ENCODE peak calls at places on chromosomes 3 and 15, in seven cellular contexts. X, U, J, A, E, I and G are unnamed samples.

GRCh38 chr3:126859415-126860246 is 123.3 kb upstream of the PLXNA1 start:
- DNase-seq in I (no peak), E (no peak), A (no peak), X (no peak), U (no peak), J (no peak), G (no peak)

GRCh38 chr3:195556390-195556789 is 13.3 kb upstream of the PPP1R2 start:
- DNase-seq in I (peak; percentile 22), J (no peak), E (peak; percentile 32), U (no peak), X (peak; percentile 77), A (no peak), G (peak; percentile 12)

GRCh38 chr15:41507820-41508290 is 5.8 kb downstream of the LTK start:
- DNase-seq in U (no peak), E (no peak), J (peak; percentile 54), X (no peak), I (no peak), A (peak; percentile 64), G (no peak)

GRCh38 chr3:114380233-114380645 is 86.4 kb downstream of the TIGIT start:
- DNase-seq in U (no peak), I (peak; percentile 77), X (no peak), A (peak; percentile 20), J (peak; percentile 83), E (no peak), G (peak; percentile 26)

GRCh38 chr3:68089572-68089991 is 435.2 kb upstream of the SUCLG2 start:
- DNase-seq in X (no peak), J (no peak), U (no peak), E (no peak), A (no peak), I (no peak), G (no peak)

GRCh38 chr3:22089284-22089683 is 338.3 kb upstream of the ZNF385D start:
- DNase-seq in E (peak; percentile 7), U (peak; percentile 5), J (no peak), A (no peak), X (peak; percentile 79), I (peak; percentile 50), G (no peak)

GRCh38 chr3:193714523-193715137 is 121.6 kb downstream of the OPA1 start:
- DNase-seq in E (no peak), A (no peak), X (peak; percentile 30), U (no peak), I (no peak), J (no peak), G (no peak)

GRCh38 chr3:45125550-45126026 is 20.6 kb downstream of the CDCP1 start:
- DNase-seq in U (no peak), A (no peak), I (no peak), X (no peak), E (no peak), J (no peak), G (no peak)

GRCh38 chr3:159732172-159733111 is 256.2 kb upstream of the IL12A start:
- DNase-seq in I (peak; percentile 64), X (peak; percentile 80), A (no peak), E (peak; percentile 19), J (no peak), U (no peak), G (no peak)

GRCh38 chr3:120160050-120160449 is 65.8 kb upstream of the GSK3B start:
- DNase-seq in A (no peak), X (peak; percentile 30), J (peak; percentile 56), I (peak; percentile 98), U (no peak), E (no peak), G (no peak)

GRCh38 chr3:126373682-126374601 is 16.7 kb upstream of the KLF15 start:
- DNase-seq in X (no peak), A (no peak), U (no peak), J (no peak), I (peak; percentile 13), E (no peak), G (no peak)

GRCh38 chr15:66019826-66020398 is 150.6 kb downstream of the RAB11A start:
- DNase-seq in U (no peak), I (no peak), E (no peak), X (no peak), J (no peak), A (no peak), G (no peak)

GRCh38 chr15:65066635-65067333 is 1.0 kb downstream of the RASL12 start:
- DNase-seq in A (no peak), E (no peak), X (peak; percentile 35), I (no peak), U (no peak), J (peak; percentile 57), G (no peak)

GRCh38 chr3:139357899-139358298 is 14.1 kb downstream of the MRPS22 start:
- DNase-seq in I (no peak), E (no peak), U (peak; percentile 49), X (no peak), A (no peak), J (no peak), G (no peak)

GRCh38 chr15:28181386-28181785 is 82.3 kb upstream of the OCA2 start:
- DNase-seq in U (no peak), A (no peak), I (no peak), X (no peak), E (no peak), J (no peak), G (no peak)

GRCh38 chr3:9244495-9245183 is 4.8 kb downstream of the SRGAP3 start:
- DNase-seq in E (no peak), I (no peak), J (no peak), A (no peak), X (no peak), U (no peak), G (no peak)

GRCh38 chr3:10835406-10835805 is 19.4 kb downstream of the SLC6A11 start:
- DNase-seq in J (no peak), E (no peak), U (no peak), X (peak; percentile 50), A (no peak), I (no peak), G (no peak)
- TF ChIP-seq CTCF in J (no peak), E (no peak), U (peak; percentile 9), X (peak; percentile 69), A (no peak), I (no peak), G (no peak)

DNA sequence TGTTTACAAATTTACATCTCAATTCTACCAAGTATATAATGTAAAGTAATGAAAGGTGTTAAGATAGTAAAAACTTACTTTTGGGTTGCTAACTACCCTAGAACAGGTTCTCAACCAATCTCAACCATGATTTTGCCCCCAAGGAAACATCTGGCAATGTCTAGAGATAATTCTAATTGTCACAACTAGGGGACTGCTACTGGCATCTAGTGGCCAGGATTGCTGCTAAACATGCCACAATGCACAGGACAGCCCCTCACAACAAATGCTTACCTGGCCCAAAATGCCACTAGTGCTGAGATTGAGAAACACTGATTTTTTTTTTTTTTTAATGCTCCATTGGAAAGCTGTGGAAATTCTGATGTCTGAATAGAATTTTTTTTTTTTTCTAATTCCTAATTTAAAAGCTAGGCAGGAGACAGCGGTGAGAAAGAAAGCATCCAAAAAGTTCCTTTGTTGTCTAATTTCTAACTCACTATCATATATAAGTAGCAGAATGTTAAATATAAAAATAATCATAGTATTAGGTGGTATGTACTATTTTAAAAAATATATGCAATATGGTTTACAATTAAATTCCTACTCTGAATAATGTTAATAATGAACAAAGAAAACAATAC is 81.5 kb downstream of the TJP1 start:
- DNase-seq in E (no peak), I (peak; percentile 15), U (no peak), X (peak; percentile 20), J (no peak), A (no peak), G (no peak)
- TF ChIP-seq CTCF in E (no peak), I (peak; percentile 15), U (peak; percentile 45), X (peak; percentile 46), J (no peak), A (peak; percentile 29), G (peak; percentile 32)

DNA sequence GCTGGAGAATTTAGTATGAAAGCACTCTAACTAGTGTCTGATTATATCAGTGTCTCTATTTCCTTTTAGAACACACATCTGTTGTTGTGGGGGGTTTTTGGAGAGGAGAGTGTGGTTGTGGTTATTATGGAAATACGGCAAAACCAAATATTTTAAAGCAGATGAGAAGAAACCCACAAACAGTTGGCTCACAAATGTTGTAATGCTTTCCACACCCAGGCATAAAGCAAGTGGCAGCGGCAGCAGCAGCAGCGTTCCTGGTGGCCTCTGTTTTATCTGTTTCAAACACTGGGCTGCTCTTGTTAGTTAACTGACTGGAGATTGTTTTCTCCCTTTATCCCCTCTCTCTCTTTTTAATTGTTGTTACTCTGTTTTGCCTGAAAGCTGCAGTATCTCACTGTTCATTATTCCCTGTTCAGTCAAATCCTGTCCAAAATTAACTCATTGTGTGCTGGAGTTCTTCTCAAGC is 1045.5 kb upstream of the NR2F2 start:
- DNase-seq in I (peak; percentile 69), J (no peak), A (no peak), U (no peak), E (peak; percentile 13), X (peak; percentile 29), G (no peak)
- TF ChIP-seq CTCF in I (peak; percentile 24), J (no peak), A (no peak), U (no peak), E (no peak), X (peak; percentile 20), G (peak; percentile 53)

DNA sequence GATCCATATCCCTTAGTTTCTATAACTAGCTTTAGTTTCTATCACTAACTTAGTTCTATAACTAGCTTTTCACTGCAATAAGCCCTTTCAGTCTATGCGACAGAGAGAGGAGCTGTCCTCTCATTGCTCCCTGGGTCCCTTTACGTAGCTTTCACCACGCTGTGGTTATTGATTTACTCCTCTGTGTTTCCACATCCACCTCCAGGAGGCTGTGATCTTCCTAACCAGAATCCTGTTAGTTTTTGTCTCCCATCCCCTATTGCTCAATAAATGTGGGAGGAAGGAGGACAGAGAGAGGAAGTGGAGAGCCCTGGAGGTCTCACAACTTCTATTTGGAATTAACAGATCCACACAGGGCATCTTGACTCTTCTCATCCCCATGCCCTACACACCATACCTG is 1036.1 kb downstream of the MCTP2 start:
- DNase-seq in J (no peak), U (no peak), X (no peak), E (no peak), A (no peak), I (no peak), G (no peak)
- TF ChIP-seq CTCF in J (no peak), U (no peak), X (no peak), E (no peak), A (no peak), I (no peak), G (no peak)

GRCh38 chr3:134885877-134886621 is 91.0 kb downstream of the EPHB1 start:
- DNase-seq in J (no peak), A (no peak), E (no peak), U (peak; percentile 54), X (peak; percentile 55), I (no peak), G (no peak)
- TF ChIP-seq CTCF in J (no peak), A (no peak), E (no peak), U (peak; percentile 27), X (peak; percentile 47), I (no peak), G (peak; percentile 24)